ENCODE peak calls at places on chromosome 11, in seven cellular contexts. B is right atrium auricular region, S is colonic mucosa, W is SJSA1, L is transverse colon, E is tibial artery, D is neural progenitor cell. Y is an unnamed sample. For H3K4me1, the result is how much of the 10 kb centered on the place peaks cover.

GRCh38 chr11:121717296-121717695 is 264.5 kb upstream of the SORL1-AS1 start:
- DNase-seq in B (no peak), S (no peak), W (no peak), L (no peak), E (no peak), D (no peak), Y (no peak)

GRCh38 chr11:19349340-19350025 is 108.7 kb upstream of the E2F8 start:
- DNase-seq in B (no peak), S (no peak), W (no peak), L (no peak), E (no peak), D (no peak), Y (no peak)

GRCh38 chr11:70483077-70483861 is 84.9 kb downstream of the CTTN start:
- DNase-seq in B (no peak), S (no peak), W (peak), L (peak), E (no peak), D (no peak), Y (no peak)

GRCh38 chr11:119100246-119100959 is 1.2 kb downstream of the DPAGT1 start:
- DNase-seq in B (no peak), S (no peak), W (peak), L (no peak), E (no peak), D (peak), Y (no peak)

GRCh38 chr11:14386895-14387480 is 28.0 kb upstream of the RRAS2 start:
- DNase-seq in B (peak), S (no peak), W (peak), L (no peak), E (no peak), D (peak), Y (no peak)

GRCh38 chr11:44944181-44944852 is 6.4 kb downstream of the TP53I11 start:
- DNase-seq in B (no peak), S (no peak), W (no peak), L (no peak), E (no peak), D (peak), Y (no peak)

GRCh38 chr11:120824242-120824641 is 199.7 kb upstream of the TBCEL start:
- DNase-seq in B (no peak), S (no peak), W (no peak), L (no peak), E (no peak), D (no peak), Y (no peak)

GRCh38 chr11:19595499-19595839 is 117.2 kb upstream of the NAV2 start:
- DNase-seq in B (no peak), S (no peak), W (no peak), L (no peak), E (no peak), D (no peak), Y (no peak)

GRCh38 chr11:26704249-26704648 is 17.6 kb downstream of the SLC5A12 start:
- DNase-seq in B (no peak), S (peak), W (no peak), L (peak), E (no peak), D (no peak), Y (no peak)

GRCh38 chr11:62491571-62492329 is 54.9 kb downstream of the AHNAK start:
- DNase-seq in B (no peak), S (no peak), W (no peak), L (no peak), E (no peak), D (no peak), Y (no peak)

GRCh38 chr11:30919389-30920172 is 333.4 kb upstream of the MPPED2 start:
- DNase-seq in B (no peak), S (no peak), W (no peak), L (no peak), E (no peak), D (no peak), Y (no peak)

GRCh38 chr11:69344570-69345145 is 50.7 kb downstream of the MYEOV start:
- DNase-seq in B (peak), S (peak), W (no peak), L (no peak), E (no peak), D (no peak), Y (no peak)

GRCh38 chr11:71117311-71117710 is 135.1 kb downstream of the SHANK2 start:
- DNase-seq in B (no peak), S (no peak), W (no peak), L (no peak), E (no peak), D (no peak), Y (no peak)

GRCh38 chr11:69947772-69948255 is 128.6 kb upstream of the FGF3 start:
- DNase-seq in B (no peak), S (no peak), W (peak), L (no peak), E (no peak), D (no peak), Y (no peak)

GRCh38 chr11:109629734-109630133 is 207.7 kb downstream of the C11orf87 start:
- DNase-seq in B (no peak), S (no peak), W (no peak), L (no peak), E (no peak), D (no peak), Y (no peak)

GRCh38 chr11:57711414-57712255 is at the start of gene MED19:
- DNase-seq in B (peak), S (peak), W (no peak), L (peak), E (peak), D (peak), Y (peak)
- H3K4me1 ChIP-seq in B (under half), S (under half), W (under half), L (under half), E (under half), D (under half), Y (under half)

GRCh38 chr11:88553204-88553603 is 215.7 kb upstream of the CTSC start:
- DNase-seq in B (no peak), S (no peak), W (no peak), L (no peak), E (no peak), D (no peak), Y (no peak)
- H3K27ac ChIP-seq in B (no peak), S (no peak), W (no peak), L (no peak), E (no peak), D (no peak), Y (no peak)

GRCh38 chr11:61007971-61008896 is 36.8 kb downstream of the CD6 start:
- DNase-seq in B (no peak), S (peak), W (no peak), L (no peak), E (no peak), D (peak), Y (peak)

GRCh38 chr11:61004037-61004641 is 32.7 kb downstream of the CD6 start:
- DNase-seq in B (no peak), S (no peak), W (peak), L (no peak), E (no peak), D (no peak), Y (peak)

GRCh38 chr11:61007383-61007970 is 36.0 kb downstream of the CD6 start:
- DNase-seq in B (no peak), S (peak), W (no peak), L (peak), E (no peak), D (peak), Y (no peak)

GRCh38 chr11:61002598-61002997 is 31.1 kb downstream of the CD6 start:
- DNase-seq in B (no peak), S (no peak), W (no peak), L (no peak), E (no peak), D (no peak), Y (no peak)

DNA sequence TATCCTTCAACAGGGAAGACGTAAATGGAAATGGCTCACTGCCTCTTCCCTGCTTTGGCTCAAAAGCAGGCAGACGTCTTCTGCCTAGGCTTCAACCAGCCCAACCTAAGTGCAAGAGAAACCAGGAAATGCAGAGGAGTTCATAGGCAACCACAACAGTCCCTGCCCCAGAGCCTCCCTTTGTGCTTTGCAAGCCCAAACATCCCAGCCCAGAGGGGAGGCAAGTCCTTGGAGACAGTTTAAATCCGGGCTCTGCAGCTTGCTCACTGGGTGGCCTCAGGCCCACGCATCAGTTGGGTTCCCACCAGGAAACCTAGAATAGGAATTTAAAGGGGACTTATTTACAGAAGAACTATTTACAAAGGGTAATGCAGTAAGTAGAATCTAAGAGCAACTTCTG is 33.4 kb downstream of the CD6 start:
- DNase-seq in B (no peak), S (no peak), W (peak), L (no peak), E (no peak), D (no peak), Y (peak)
- H3K4me3 ChIP-seq in B (no peak), S (no peak), W (no peak), L (no peak), E (no peak), D (no peak), Y (peak)

GRCh38 chr11:102194983-102195382 is 84.7 kb downstream of the YAP1 start:
- DNase-seq in B (no peak), S (no peak), W (no peak), L (no peak), E (no peak), D (no peak), Y (no peak)
- H3K4me1 ChIP-seq in B (under half), S (under half), W (under half), L (under half), E (half or more), D (half or more), Y (under half)

GRCh38 chr11:58564226-58564625 is 11.4 kb downstream of the LPXN start:
- DNase-seq in B (no peak), S (no peak), W (no peak), L (no peak), E (no peak), D (no peak), Y (no peak)
- H3K27ac ChIP-seq in B (no peak), S (no peak), W (no peak), L (no peak), E (peak), D (no peak), Y (no peak)